ENCODE peak calls at places on chromosome 3, in nine cellular contexts. S, B, H, X, P, N, K, G and C are unnamed samples.

GRCh38 chr3:61967019-61967418 is 405.6 kb downstream of the PTPRG start:
- DNase-seq in S (no peak), B (no peak), H (no peak), X (no peak), P (no peak), N (no peak), K (no peak), G (no peak), C (no peak)

GRCh38 chr3:149620291-149621020 is 37.4 kb downstream of the WWTR1 start:
- DNase-seq in S (no peak), B (no peak), H (peak; percentile 92), X (no peak), P (no peak), N (no peak), K (no peak), G (no peak), C (no peak)

GRCh38 chr3:195885036-195885871 is 23.1 kb downstream of the TNK2 start:
- DNase-seq in S (no peak), B (no peak), H (no peak), X (no peak), P (no peak), N (no peak), K (peak; percentile 25), G (no peak), C (no peak)

GRCh38 chr3:18351823-18352744 is 73.1 kb downstream of the SATB1 start:
- DNase-seq in S (no peak), B (no peak), H (no peak), X (no peak), P (no peak), N (peak; percentile 77), K (no peak), G (no peak), C (no peak)

GRCh38 chr3:184133840-184134745 is 1.1 kb upstream of the EIF2B5 start:
- DNase-seq in S (peak; percentile 90), B (peak; percentile 36), H (peak; percentile 77), X (peak; percentile 64), P (peak; percentile 26), N (peak; percentile 87), K (peak; percentile 84), G (peak; percentile 41), C (no peak)

GRCh38 chr3:148707596-148708386 is 10.1 kb downstream of the AGTR1 start:
- DNase-seq in S (no peak), B (no peak), H (no peak), X (no peak), P (no peak), N (no peak), K (peak; percentile 1), G (no peak), C (no peak)

GRCh38 chr3:4979401-4980228 is at the start of gene BHLHE40:
- DNase-seq in S (no peak), B (peak; percentile 29), H (no peak), X (peak; percentile 33), P (peak; percentile 49), N (no peak), K (peak; percentile 51), G (no peak), C (no peak)

GRCh38 chr3:99783009-99783573 is 34.6 kb upstream of the CMSS1 start:
- DNase-seq in S (no peak), B (no peak), H (peak; percentile 97), X (no peak), P (no peak), N (no peak), K (no peak), G (no peak), C (no peak)

GRCh38 chr3:23455775-23456174 is 252.6 kb downstream of the UBE2E2 start:
- DNase-seq in S (no peak), B (no peak), H (peak; percentile 92), X (no peak), P (no peak), N (no peak), K (no peak), G (no peak), C (no peak)

GRCh38 chr3:97863025-97863424 is 41.2 kb downstream of the CRYBG3 start:
- DNase-seq in S (peak; percentile 7), B (no peak), H (peak; percentile 51), X (no peak), P (no peak), N (no peak), K (no peak), G (no peak), C (no peak)

GRCh38 chr3:179181021-179181472 is 32.9 kb downstream of the PIK3CA start:
- DNase-seq in S (no peak), B (no peak), H (peak; percentile 44), X (no peak), P (no peak), N (no peak), K (peak; percentile 59), G (no peak), C (no peak)

GRCh38 chr3:149342413-149343340 is 9.2 kb upstream of the TM4SF18 start:
- DNase-seq in S (no peak), B (no peak), H (peak; percentile 87), X (no peak), P (no peak), N (no peak), K (peak; percentile 91), G (no peak), C (no peak)

GRCh38 chr3:113628316-113628715 is 68.1 kb downstream of the USF3 start:
- DNase-seq in S (no peak), B (no peak), H (no peak), X (no peak), P (no peak), N (no peak), K (peak; percentile 63), G (no peak), C (no peak)

GRCh38 chr3:113573728-113574127 is 41.4 kb downstream of the SIDT1 start:
- DNase-seq in S (no peak), B (no peak), H (no peak), X (no peak), P (no peak), N (no peak), K (no peak), G (no peak), C (no peak)

GRCh38 chr3:111691293-111691909 is 96.3 kb upstream of the ZBED2 start:
- DNase-seq in S (peak; percentile 54), B (no peak), H (peak; percentile 66), X (no peak), P (peak; percentile 24), N (no peak), K (peak; percentile 63), G (no peak), C (no peak)

GRCh38 chr3:167587651-167588050 is 66.1 kb downstream of the WDR49 start:
- DNase-seq in S (no peak), B (no peak), H (no peak), X (no peak), P (no peak), N (no peak), K (no peak), G (no peak), C (no peak)

GRCh38 chr3:81891056-81891455 is 129.6 kb upstream of the GBE1 start:
- DNase-seq in S (no peak), B (no peak), H (no peak), X (no peak), P (no peak), N (peak; percentile 7), K (no peak), G (no peak), C (no peak)

GRCh38 chr3:138448631-138449030 is 14.2 kb downstream of the ESYT3 start:
- DNase-seq in S (no peak), B (no peak), H (no peak), X (no peak), P (no peak), N (no peak), K (no peak), G (no peak), C (no peak)

GRCh38 chr3:53051929-53052328 is 6.1 kb upstream of the SFMBT1 start:
- DNase-seq in S (peak; percentile 51), B (no peak), H (no peak), X (no peak), P (no peak), N (no peak), K (no peak), G (no peak), C (no peak)

GRCh38 chr3:64225695-64226499 is 631 bp upstream of the PRICKLE2 start:
- DNase-seq in S (peak; percentile 51), B (no peak), H (no peak), X (no peak), P (no peak), N (no peak), K (peak; percentile 35), G (no peak), C (no peak)

GRCh38 chr3:15211934-15212333 is 5.9 kb downstream of the CAPN7 start:
- DNase-seq in S (no peak), B (no peak), H (no peak), X (no peak), P (no peak), N (no peak), K (no peak), G (no peak), C (no peak)

GRCh38 chr3:126157083-126157768 is 23.2 kb downstream of the ALDH1L1 start:
- DNase-seq in S (no peak), B (no peak), H (no peak), X (no peak), P (no peak), N (no peak), K (no peak), G (no peak), C (no peak)

GRCh38 chr3:17678116-17678741 is 64.2 kb downstream of the TBC1D5 start:
- DNase-seq in S (no peak), B (no peak), H (peak; percentile 27), X (no peak), P (no peak), N (no peak), K (peak; percentile 55), G (no peak), C (no peak)